ENCODE peak calls at places on chromosomes 5 and 9, in nine cellular contexts. X is choroid plexus epithelial cell, D is tibial nerve, U is fibroblast of pulmonary artery, P is ovary, L is amniotic epithelial cell, H is NCI-H2171, B is nephron progenitor cell, W is left lung. Q is an unnamed sample.

GRCh38 chr9:135718616-135719015 is 16.6 kb downstream of the KCNT1 start:
- DNase-seq in D (no peak), W (no peak), U (peak; percentile 52), X (no peak), H (peak; percentile 28), B (no peak), L (peak; percentile 27), P (peak; percentile 42), Q (no peak)

GRCh38 chr5:110846621-110847020 is 107.8 kb downstream of the SLC25A46 start:
- DNase-seq in W (no peak), P (no peak), H (no peak), D (no peak), U (peak; percentile 64), X (peak; percentile 19), B (no peak), L (no peak), Q (no peak)

GRCh38 chr9:122329592-122329991 is 41.2 kb upstream of the PTGS1 start:
- DNase-seq in H (no peak), W (no peak), L (no peak), P (no peak), D (no peak), U (no peak), X (no peak), B (no peak), Q (no peak)

GRCh38 chr9:36101916-36102741 is 34.4 kb upstream of the GLIPR2 start:
- DNase-seq in L (peak; percentile 99), P (peak; percentile 20), W (no peak), D (no peak), B (no peak), U (peak; percentile 97), H (no peak), X (peak; percentile 94), Q (no peak)

GRCh38 chr9:91071185-91071990 is 269.8 kb downstream of the SYK start:
- DNase-seq in D (no peak), P (no peak), W (no peak), U (peak; percentile 83), H (no peak), X (peak; percentile 90), L (peak; percentile 89), B (no peak), Q (no peak)

GRCh38 chr5:125088522-125089105 is 342.2 kb upstream of the ZNF608 start:
- DNase-seq in U (no peak), W (no peak), X (no peak), B (no peak), H (no peak), L (no peak), P (no peak), D (no peak), Q (no peak)

GRCh38 chr9:26033346-26033745 is 355.1 kb upstream of the TUSC1 start:
- DNase-seq in W (no peak), P (no peak), L (peak; percentile 82), H (no peak), U (peak; percentile 52), D (no peak), X (no peak), B (no peak), Q (no peak)

GRCh38 chr5:80754900-80755299 is 100.1 kb upstream of the DHFR start:
- DNase-seq in P (no peak), L (no peak), U (no peak), B (peak; percentile 7), W (no peak), H (peak; percentile 64), D (peak; percentile 33), X (peak; percentile 55), Q (peak; percentile 34)

GRCh38 chr5:62720036-62720441 is 141.4 kb downstream of the LRRC70 start:
- DNase-seq in P (no peak), D (no peak), B (peak; percentile 61), L (peak; percentile 4), X (peak; percentile 21), U (peak; percentile 17), W (no peak), H (no peak), Q (peak; percentile 15)

GRCh38 chr5:145775893-145776444 is 59.2 kb downstream of the PRELID2 start:
- DNase-seq in X (peak; percentile 96), L (peak; percentile 95), W (no peak), D (peak; percentile 57), P (peak; percentile 19), B (no peak), U (peak; percentile 95), H (no peak), Q (no peak)

GRCh38 chr5:173302546-173303155 is 25.6 kb downstream of the STC2 start:
- DNase-seq in B (peak; percentile 56), H (no peak), P (no peak), D (no peak), L (peak; percentile 79), W (no peak), U (peak; percentile 43), X (peak; percentile 62), Q (no peak)

GRCh38 chr5:17238521-17239041 is 21.1 kb downstream of the BASP1 start:
- DNase-seq in U (peak; percentile 40), X (peak; percentile 57), P (no peak), D (no peak), W (no peak), H (no peak), B (no peak), L (peak; percentile 76), Q (no peak)

GRCh38 chr9:70607329-70607728 is 192.9 kb upstream of the KLF9 start:
- DNase-seq in X (no peak), W (peak; percentile 41), H (no peak), B (no peak), L (no peak), U (no peak), P (no peak), D (no peak), Q (no peak)

GRCh38 chr5:176762489-176762888 is 47.9 kb upstream of the UNC5A start:
- DNase-seq in P (no peak), L (no peak), X (no peak), W (no peak), B (no peak), D (no peak), U (no peak), H (no peak), Q (no peak)

GRCh38 chr9:108333406-108334031 is 522.3 kb downstream of the ACTL7B start:
- DNase-seq in U (no peak), D (no peak), P (no peak), H (no peak), B (no peak), L (no peak), W (no peak), X (no peak), Q (no peak)